ENCODE peak calls at places on chromosomes 3 and 15, in eight cellular contexts. S, T, D, J, L, E, A and I are unnamed samples.

GRCh38 chr15:39908186-39908585 is 11.9 kb downstream of the GPR176 start:
- DNase-seq in S (peak), T (no peak), D (peak), J (no peak), L (peak), E (no peak), A (peak), I (no peak)

GRCh38 chr15:49418811-49419210 is 4.2 kb upstream of the FGF7 start:
- DNase-seq in S (no peak), T (no peak), D (no peak), J (no peak), L (no peak), E (no peak), A (no peak), I (no peak)

GRCh38 chr3:69761896-69762789 is 22.9 kb downstream of the MITF start:
- DNase-seq in S (no peak), T (no peak), D (peak), J (no peak), L (peak), E (no peak), A (no peak), I (no peak)

GRCh38 chr3:23263796-23264195 is 60.7 kb downstream of the UBE2E2 start:
- DNase-seq in S (no peak), T (no peak), D (peak), J (no peak), L (no peak), E (no peak), A (no peak), I (no peak)

GRCh38 chr15:38354321-38354929 is 99.5 kb upstream of the FAM98B start:
- DNase-seq in S (peak), T (peak), D (peak), J (no peak), L (peak), E (peak), A (no peak), I (peak)

GRCh38 chr15:42107483-42107882 is 13.1 kb upstream of the PLA2G4D start:
- DNase-seq in S (no peak), T (peak), D (no peak), J (no peak), L (no peak), E (no peak), A (no peak), I (peak)

GRCh38 chr3:125398952-125399351 is 23.8 kb upstream of the ZNF148 start:
- DNase-seq in S (no peak), T (no peak), D (no peak), J (no peak), L (no peak), E (no peak), A (no peak), I (no peak)

GRCh38 chr15:101775136-101775535 is 28.2 kb upstream of the OR4F6 start:
- DNase-seq in S (no peak), T (no peak), D (no peak), J (no peak), L (no peak), E (no peak), A (no peak), I (no peak)

GRCh38 chr15:90497912-90498311 is 31.8 kb upstream of the CRTC3 start:
- DNase-seq in S (no peak), T (peak), D (no peak), J (no peak), L (no peak), E (no peak), A (no peak), I (no peak)

GRCh38 chr3:195441971-195442572 is 748 bp downstream of the ACAP2 start:
- DNase-seq in S (peak), T (peak), D (no peak), J (peak), L (no peak), E (peak), A (no peak), I (peak)

GRCh38 chr3:106810461-106810733 is 566.8 kb upstream of the CCDC54 start:
- DNase-seq in S (no peak), T (no peak), D (no peak), J (no peak), L (no peak), E (no peak), A (no peak), I (no peak)

GRCh38 chr3:5250467-5251195 is 63.1 kb downstream of the EDEM1 start:
- DNase-seq in S (no peak), T (no peak), D (no peak), J (no peak), L (no peak), E (no peak), A (no peak), I (peak)